ENCODE peak calls at places on chromosome 2, in four cellular contexts. M is omental fat pad, V is foreskin fibroblast, P is upper lobe of right lung. F is an unnamed sample.

GRCh38 chr2:121076885-121077549 is 208.0 kb downstream of the TFCP2L1 start:
- DNase-seq in M (peak), V (peak), P (peak), F (peak)

GRCh38 chr2:189281151-189281550 is 101.6 kb upstream of the COL5A2 start:
- DNase-seq in M (no peak), V (peak), P (no peak), F (no peak)

GRCh38 chr2:211690736-211691135 is 847.9 kb downstream of the ERBB4 start:
- DNase-seq in M (no peak), V (no peak), P (no peak), F (no peak)

GRCh38 chr2:137525644-137526190 is 438.6 kb upstream of the HNMT start:
- DNase-seq in M (no peak), V (no peak), P (no peak), F (no peak)

GRCh38 chr2:200765995-200766660 is 45.6 kb upstream of the BZW1 start:
- DNase-seq in M (no peak), V (no peak), P (no peak), F (no peak)

GRCh38 chr2:46847185-46847710 is 68.4 kb downstream of the MCFD2 start:
- DNase-seq in M (peak), V (peak), P (peak), F (no peak)

GRCh38 chr2:15223887-15224286 is 337.2 kb downstream of the NBAS start:
- DNase-seq in M (no peak), V (peak), P (no peak), F (no peak)

GRCh38 chr2:118124293-118124891 is 36.1 kb downstream of the INSIG2 start:
- DNase-seq in M (no peak), V (no peak), P (no peak), F (no peak)

GRCh38 chr2:8872821-8873432 is 35.5 kb upstream of the KIDINS220 start:
- DNase-seq in M (no peak), V (peak), P (no peak), F (no peak)

GRCh38 chr2:28366496-28367282 is 26.0 kb upstream of the FOSL2 start:
- DNase-seq in M (no peak), V (no peak), P (no peak), F (peak)

GRCh38 chr2:240432430-240432819 is 3.0 kb upstream of the GPC1 start:
- DNase-seq in M (peak), V (no peak), P (peak), F (no peak)

GRCh38 chr2:186042207-186043028 is 303.8 kb downstream of the FSIP2 start:
- DNase-seq in M (no peak), V (no peak), P (no peak), F (no peak)

GRCh38 chr2:60837123-60837522 is 44.3 kb upstream of the REL start:
- DNase-seq in M (no peak), V (no peak), P (no peak), F (no peak)

GRCh38 chr2:128374711-128375413 is 56.2 kb upstream of the HS6ST1 start:
- DNase-seq in M (no peak), V (peak), P (peak), F (no peak)

GRCh38 chr2:216781709-216782108 is 78.2 kb downstream of the TNP1 start:
- DNase-seq in M (no peak), V (no peak), P (no peak), F (no peak)

GRCh38 chr2:68052717-68053422 is 9.9 kb downstream of the C1D start:
- DNase-seq in M (no peak), V (no peak), P (no peak), F (no peak)

GRCh38 chr2:20643826-20644225 is 7.1 kb downstream of the HS1BP3 start:
- DNase-seq in M (no peak), V (no peak), P (no peak), F (no peak)

GRCh38 chr2:181570833-181571661 is 85.9 kb downstream of the CERKL start:
- DNase-seq in M (no peak), V (no peak), P (no peak), F (no peak)

GRCh38 chr2:127118038-127118437 is 11.1 kb upstream of the BIN1 start:
- DNase-seq in M (no peak), V (no peak), P (no peak), F (no peak)

GRCh38 chr2:111900859-111901258 is 2.5 kb downstream of the MERTK start:
- DNase-seq in M (no peak), V (peak), P (no peak), F (peak)

GRCh38 chr2:74919827-74920226 is 38.6 kb upstream of the POLE4 start:
- DNase-seq in M (peak), V (peak), P (peak), F (peak)

GRCh38 chr2:64914735-64915509 is 74.3 kb upstream of the SLC1A4 start:
- DNase-seq in M (no peak), V (peak), P (no peak), F (no peak)

GRCh38 chr2:169363570-169364150 is 1.3 kb upstream of the LRP2 start:
- DNase-seq in M (peak), V (peak), P (peak), F (peak)

GRCh38 chr2:28656937-28657615 is 94.6 kb upstream of the PPP1CB start:
- DNase-seq in M (no peak), V (no peak), P (no peak), F (no peak)

GRCh38 chr2:204436267-204436666 is 109.0 kb upstream of the PARD3B start:
- DNase-seq in M (no peak), V (peak), P (no peak), F (no peak)

GRCh38 chr2:200609027-200609614 is 23.3 kb downstream of the AOX1 start:
- DNase-seq in M (no peak), V (peak), P (no peak), F (no peak)

GRCh38 chr2:219289537-219290361 is 10.6 kb downstream of the DNAJB2 start:
- DNase-seq in M (peak), V (peak), P (peak), F (no peak)

GRCh38 chr2:11203480-11203879 is 48.2 kb downstream of the SLC66A3 start:
- DNase-seq in M (no peak), V (peak), P (no peak), F (no peak)

DNA sequence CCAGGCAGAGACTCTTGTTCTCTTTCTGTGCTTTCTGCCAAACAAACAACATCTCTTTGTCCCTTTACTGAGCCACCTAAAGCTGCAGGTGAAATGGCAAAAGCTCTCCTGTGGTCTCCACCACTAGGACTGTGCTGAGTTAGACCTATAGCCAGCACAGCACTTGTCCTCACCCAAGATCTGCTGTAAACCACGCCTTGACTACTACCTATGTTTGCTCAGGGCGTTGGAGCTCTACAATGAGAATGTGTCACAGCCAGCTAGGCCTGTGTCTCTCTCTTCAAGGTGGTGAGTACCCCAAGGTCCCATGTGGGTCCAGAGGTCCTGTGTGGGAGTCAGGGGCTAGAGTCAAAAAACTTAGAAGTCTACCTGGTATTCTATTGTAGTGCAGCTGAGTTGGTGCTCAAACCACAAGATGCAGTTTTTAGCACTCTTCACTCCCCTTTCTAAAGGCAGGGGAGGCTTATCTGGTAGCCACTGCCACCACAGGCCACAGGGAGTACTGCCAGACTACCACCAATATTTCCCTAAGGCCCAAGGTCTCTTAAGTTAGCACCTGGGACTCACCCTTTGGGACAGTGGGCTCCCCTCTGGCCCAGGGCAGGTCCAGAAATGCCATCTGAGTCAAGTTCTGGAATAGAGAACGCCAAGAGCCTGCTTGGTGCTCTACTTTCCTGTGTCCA is 96.8 kb upstream of the RPRM start:
- DNase-seq in M (no peak), V (no peak), P (no peak), F (no peak)
- TF ChIP-seq CTCF in M (no peak), V (no peak), P (no peak), F (no peak)

GRCh38 chr2:5236308-5236707 is 455.9 kb upstream of the SOX11 start:
- DNase-seq in M (no peak), V (no peak), P (no peak), F (no peak)
- TF ChIP-seq CTCF in M (no peak), V (no peak), P (no peak), F (no peak)

GRCh38 chr2:101984656-101985055 is 7.1 kb upstream of the IL1R2 start:
- DNase-seq in M (no peak), V (no peak), P (no peak), F (no peak)

GRCh38 chr2:101982630-101983029 is 9.1 kb upstream of the IL1R2 start:
- DNase-seq in M (no peak), V (no peak), P (no peak), F (no peak)

GRCh38 chr2:101985101-101985792 is 6.5 kb upstream of the IL1R2 start:
- DNase-seq in M (no peak), V (no peak), P (no peak), F (no peak)

GRCh38 chr2:101983486-101983885 is 8.3 kb upstream of the IL1R2 start:
- DNase-seq in M (no peak), V (peak), P (no peak), F (no peak)

DNA sequence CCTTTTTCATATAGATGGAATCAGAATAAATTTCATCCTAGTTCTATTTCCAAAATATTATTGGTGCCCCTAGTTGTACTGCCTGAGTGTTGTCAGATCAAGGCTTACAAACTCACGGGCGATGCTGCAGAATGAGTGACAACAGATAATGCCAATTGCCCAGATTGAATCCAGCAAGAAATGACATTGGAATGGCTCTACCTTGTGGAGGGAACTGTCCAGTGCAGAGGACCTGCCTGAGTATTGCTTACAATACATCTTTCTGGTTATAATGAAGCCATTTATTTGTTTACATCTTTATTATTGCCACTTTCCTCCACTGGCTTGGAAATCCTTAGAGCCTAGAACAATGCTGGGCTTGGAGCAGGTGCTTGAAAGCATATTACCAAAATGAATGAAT is 7.8 kb upstream of the IL1R2 start:
- DNase-seq in M (no peak), V (peak), P (no peak), F (no peak)
- TF ChIP-seq CTCF in M (no peak), V (peak), P (peak), F (no peak)

DNA sequence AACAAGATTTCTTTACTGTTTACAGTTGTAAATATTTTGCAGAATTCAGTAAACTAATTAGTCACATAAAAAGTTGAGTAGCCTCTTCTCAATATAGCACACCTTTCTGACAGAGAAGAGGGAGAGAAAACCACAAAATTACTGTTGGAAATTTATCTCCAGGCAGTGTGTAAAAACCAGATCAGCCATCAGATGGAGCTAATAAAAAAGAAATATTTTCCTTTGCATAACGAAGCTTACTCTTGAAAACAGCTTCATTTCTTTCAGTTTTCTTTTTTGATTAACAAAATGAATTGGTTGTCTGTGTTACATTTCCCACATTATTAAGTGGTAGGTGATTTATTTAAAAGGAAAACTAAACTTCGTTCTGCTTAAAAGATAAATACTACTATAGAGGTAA is 259.3 kb upstream of the KCNJ3 start:
- DNase-seq in M (no peak), V (no peak), P (no peak), F (no peak)
- TF ChIP-seq CTCF in M (no peak), V (no peak), P (peak), F (no peak)

GRCh38 chr2:172995323-172996244 is 80.1 kb upstream of the MAP3K20 start:
- DNase-seq in M (no peak), V (peak), P (no peak), F (no peak)
- TF ChIP-seq CTCF in M (no peak), V (peak), P (peak), F (no peak)